ENCODE peak calls at places on chromosome 17, in four cellular contexts. R is T-helper 2 cell; A is ascending aorta; U is stimulated activated CD4-positive, alpha-beta T cell treated with anti-CD3 and anti-CD28 coated beads, Interleukin-4, amount 100 ng/mL, for 4 hours. M is an unnamed sample.
A peak's percentile ranks its signal among the peaks of the same experiment; 100 is the strongest.

GRCh38 chr17:81607431-81607830 is 29.5 kb downstream of the NPLOC4 start:
- DNase-seq in R (no peak), A (no peak), U (no peak), M (no peak)

GRCh38 chr17:78884148-78884870 is 18.7 kb downstream of the CEP295NL start:
- DNase-seq in R (no peak), A (no peak), U (no peak), M (no peak)

GRCh38 chr17:36761203-36761945 is 160.0 kb downstream of the MRM1 start:
- DNase-seq in R (no peak), A (no peak), U (no peak), M (no peak)

GRCh38 chr17:63838586-63839184 is 3.8 kb downstream of the SMARCD2 start:
- DNase-seq in R (no peak), A (peak; percentile 80), U (no peak), M (no peak)

GRCh38 chr17:35073991-35074627 is 10.6 kb upstream of the RFFL start:
- DNase-seq in R (no peak), A (no peak), U (no peak), M (no peak)

GRCh38 chr17:2123467-2124251 is 68.8 kb downstream of the HIC1 start:
- DNase-seq in R (no peak), A (no peak), U (no peak), M (no peak)

GRCh38 chr17:40023590-40024292 is 8.5 kb downstream of the CSF3 start:
- DNase-seq in R (no peak), A (no peak), U (no peak), M (no peak)

GRCh38 chr17:76171701-76172100 is 30.7 kb upstream of the FOXJ1 start:
- DNase-seq in R (no peak), A (no peak), U (no peak), M (no peak)

GRCh38 chr17:76139801-76140660 is 1.0 kb downstream of the FOXJ1 start:
- DNase-seq in R (no peak), A (no peak), U (peak; percentile 41), M (peak; percentile 38)

GRCh38 chr17:42286411-42287295 is 1.6 kb upstream of the STAT5A start:
- DNase-seq in R (no peak), A (no peak), U (no peak), M (no peak)

GRCh38 chr17:42617956-42618431 is 8.5 kb downstream of the TUBG1 start:
- DNase-seq in R (no peak), A (no peak), U (no peak), M (no peak)

GRCh38 chr17:8002646-8003593 is 505 bp downstream of the GUCY2D start:
- DNase-seq in R (no peak), A (no peak), U (no peak), M (no peak)

GRCh38 chr17:962650-963049 is 16.9 kb downstream of the NXN start:
- DNase-seq in R (no peak), A (no peak), U (no peak), M (no peak)

GRCh38 chr17:36661047-36661666 is 59.8 kb downstream of the MRM1 start:
- DNase-seq in R (no peak), A (no peak), U (no peak), M (no peak)

GRCh38 chr17:41615454-41615853 is 2.9 kb upstream of the KRT16 start:
- DNase-seq in R (no peak), A (no peak), U (no peak), M (no peak)

GRCh38 chr17:47012457-47012856 is 33.4 kb upstream of the RPRML start:
- DNase-seq in R (no peak), A (no peak), U (no peak), M (no peak)

GRCh38 chr17:4307179-4307930 is 43.6 kb upstream of the ANKFY1 start:
- DNase-seq in R (no peak), A (no peak), U (no peak), M (no peak)

GRCh38 chr17:8884336-8884990 is 17.0 kb upstream of the PIK3R6 start:
- DNase-seq in R (no peak), A (no peak), U (no peak), M (no peak)

GRCh38 chr17:74954665-74955421 is 17.7 kb downstream of the HID1 start:
- DNase-seq in R (no peak), A (no peak), U (no peak), M (no peak)

GRCh38 chr17:80625627-80626026 is 81.0 kb downstream of the RPTOR start:
- DNase-seq in R (no peak), A (no peak), U (no peak), M (no peak)

GRCh38 chr17:78384479-78385175 is 6.2 kb downstream of the PGS1 start:
- DNase-seq in R (no peak), A (no peak), U (no peak), M (no peak)

GRCh38 chr17:83065660-83066542 is 13.5 kb upstream of the METRNL start:
- DNase-seq in R (no peak), A (no peak), U (no peak), M (no peak)

GRCh38 chr17:50560185-50560824 is at the start of gene CACNA1G:
- DNase-seq in R (peak; percentile 84), A (peak; percentile 47), U (peak; percentile 83), M (peak; percentile 82)

GRCh38 chr17:57084802-57085447 is at the start of gene AKAP1:
- DNase-seq in R (peak; percentile 91), A (peak; percentile 87), U (peak; percentile 93), M (peak; percentile 89)

GRCh38 chr17:73196500-73196899 is 3.6 kb downstream of the COG1 start:
- DNase-seq in R (no peak), A (no peak), U (no peak), M (no peak)

GRCh38 chr17:56319531-56319930 is 166.3 kb downstream of the ANKFN1 start:
- DNase-seq in R (no peak), A (no peak), U (no peak), M (peak; percentile 6)

GRCh38 chr17:64777413-64778101 is 115.5 kb upstream of the SMURF2 start:
- DNase-seq in R (no peak), A (no peak), U (no peak), M (no peak)

GRCh38 chr17:77531641-77532040 is 390.9 kb downstream of the SEC14L1 start:
- DNase-seq in R (no peak), A (no peak), U (no peak), M (no peak)

GRCh38 chr17:59332890-59333377 is 1.5 kb downstream of the YPEL2 start:
- DNase-seq in R (no peak), A (peak; percentile 33), U (no peak), M (no peak)

GRCh38 chr17:79028496-79029326 is 4.7 kb downstream of the C1QTNF1 start:
- DNase-seq in R (no peak), A (no peak), U (no peak), M (no peak)

GRCh38 chr17:20896153-20896649 is 146.6 kb downstream of the USP22 start:
- DNase-seq in R (no peak), A (no peak), U (peak; percentile 34), M (peak; percentile 27)

GRCh38 chr17:76687278-76688164 is 23.2 kb downstream of the MXRA7 start:
- DNase-seq in R (no peak), A (no peak), U (no peak), M (no peak)

GRCh38 chr17:64442550-64442971 is 6.4 kb upstream of the MILR1 start:
- DNase-seq in R (no peak), A (no peak), U (no peak), M (peak; percentile 65)

GRCh38 chr17:36777118-36777517 is 160.2 kb upstream of the LHX1 start:
- DNase-seq in R (no peak), A (no peak), U (no peak), M (no peak)

GRCh38 chr17:76650505-76650904 is 6.9 kb upstream of the ST6GALNAC1 start:
- DNase-seq in R (no peak), A (no peak), U (no peak), M (no peak)